ENCODE peak calls at places on chromosomes 13 and 19, in seven cellular contexts. S is IMR-90, C is H9, M is trophoblast cell, H is neuronal stem cell, I is mesenchymal stem cell, L is H1. G is an unnamed sample.
A peak's percentile ranks its signal among the peaks of the same experiment; 100 is the strongest.

GRCh38 chr13:41231786-41232185 is 31.6 kb downstream of the MTRF1 start:
- DNase-seq in S (peak; percentile 37), C (no peak), M (no peak), H (no peak), I (peak; percentile 13), L (no peak), G (peak; percentile 8)

GRCh38 chr19:45564131-45564780 is 20.3 kb downstream of the OPA3 start:
- DNase-seq in S (no peak), C (peak; percentile 91), M (no peak), H (no peak), I (no peak), L (peak; percentile 53), G (peak; percentile 60)

GRCh38 chr13:21967871-21968270 is 297.0 kb downstream of the FGF9 start:
- DNase-seq in S (peak; percentile 64), C (no peak), M (no peak), H (no peak), I (no peak), L (no peak), G (no peak)

GRCh38 chr13:20127563-20128458 is 33.0 kb downstream of the GJA3 start:
- DNase-seq in S (peak; percentile 16), C (peak; percentile 67), M (peak; percentile 58), H (peak; percentile 57), I (peak; percentile 72), L (no peak), G (peak; percentile 72)

GRCh38 chr13:112346173-112346898 is 29.8 kb upstream of the SPACA7 start:
- DNase-seq in S (no peak), C (peak; percentile 70), M (no peak), H (no peak), I (no peak), L (no peak), G (peak; percentile 50)

GRCh38 chr19:19461671-19462622 is 53.4 kb downstream of the TSSK6 start:
- DNase-seq in S (no peak), C (peak; percentile 97), M (no peak), H (peak; percentile 54), I (peak; percentile 59), L (peak; percentile 78), G (peak; percentile 96)

GRCh38 chr13:88552966-88553365 is 881.8 kb downstream of the SLITRK5 start:
- DNase-seq in S (no peak), C (no peak), M (no peak), H (no peak), I (no peak), L (no peak), G (no peak)

GRCh38 chr19:54380897-54381296 is 16.2 kb upstream of the LAIR1 start:
- DNase-seq in S (no peak), C (no peak), M (no peak), H (no peak), I (no peak), L (no peak), G (no peak)

GRCh38 chr13:100875392-100876043 is 200.9 kb upstream of the TMTC4 start:
- DNase-seq in S (peak; percentile 96), C (no peak), M (peak; percentile 74), H (no peak), I (peak; percentile 92), L (no peak), G (no peak)

GRCh38 chr13:94858856-94859811 is 146.8 kb upstream of the SOX21 start:
- DNase-seq in S (peak; percentile 5), C (peak; percentile 39), M (no peak), H (no peak), I (peak; percentile 94), L (no peak), G (peak; percentile 8)

GRCh38 chr19:799076-799881 is 2.0 kb downstream of the PTBP1 start:
- DNase-seq in S (peak; percentile 49), C (peak; percentile 54), M (peak; percentile 79), H (peak; percentile 58), I (peak; percentile 73), L (no peak), G (peak; percentile 78)

GRCh38 chr13:23876265-23876664 is 12.9 kb downstream of the MIPEP start:
- DNase-seq in S (peak; percentile 23), C (no peak), M (peak; percentile 10), H (no peak), I (no peak), L (no peak), G (peak; percentile 23)

GRCh38 chr13:77168232-77168631 is 141.3 kb upstream of the FBXL3 start:
- DNase-seq in S (no peak), C (no peak), M (no peak), H (no peak), I (no peak), L (no peak), G (no peak)

GRCh38 chr19:2186071-2186846 is 22.5 kb downstream of the DOT1L start:
- DNase-seq in S (peak; percentile 95), C (no peak), M (peak; percentile 17), H (no peak), I (peak; percentile 82), L (no peak), G (peak; percentile 54)

GRCh38 chr13:28718538-28719226 is at the start of gene SLC46A3:
- DNase-seq in S (peak; percentile 98), C (peak; percentile 98), M (peak; percentile 98), H (peak; percentile 95), I (peak; percentile 99), L (peak; percentile 80), G (peak; percentile 98)

GRCh38 chr13:26026211-26026610 is 25.6 kb downstream of the SHISA2 start:
- DNase-seq in S (no peak), C (no peak), M (no peak), H (no peak), I (no peak), L (no peak), G (no peak)

GRCh38 chr13:36157475-36157874 is 26.3 kb upstream of the DCLK1 start:
- DNase-seq in S (no peak), C (no peak), M (no peak), H (no peak), I (no peak), L (no peak), G (no peak)

GRCh38 chr13:52726258-52726657 is 13.4 kb downstream of the CNMD start:
- DNase-seq in S (no peak), C (no peak), M (no peak), H (no peak), I (no peak), L (no peak), G (no peak)

DNA sequence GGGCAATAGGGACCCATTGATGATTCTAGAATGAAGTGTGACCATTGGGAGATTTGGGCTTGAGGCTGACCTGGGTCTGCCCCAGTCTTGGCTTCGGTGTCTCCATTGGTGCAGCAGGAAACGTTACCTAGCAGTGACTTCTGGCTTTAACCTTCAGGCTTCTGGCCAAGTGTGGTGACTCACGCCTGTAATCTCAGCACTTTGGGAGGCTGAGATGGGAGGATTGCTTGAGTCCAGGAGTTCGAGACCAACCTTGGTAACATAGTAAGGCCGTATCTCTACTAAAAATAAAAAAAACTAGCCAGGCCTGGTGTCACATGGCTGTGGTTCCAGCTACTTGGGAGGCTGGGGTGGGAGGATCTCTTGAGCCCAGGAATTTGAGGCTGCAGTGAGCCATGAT is 7.3 kb downstream of the FCHO1 start:
- DNase-seq in S (no peak), C (no peak), M (no peak), H (no peak), I (no peak), L (no peak), G (no peak)
- H2BK120ac ChIP-seq in S (no peak overlapping the region), C (no peak overlapping the region), M (no peak overlapping the region), H (no peak overlapping the region), I (no peak overlapping the region), L (no peak overlapping the region), G (no peak overlapping the region)

GRCh38 chr13:102667023-102667422 is 27.8 kb downstream of the METTL21C start:
- DNase-seq in S (no peak), C (no peak), M (peak; percentile 67), H (no peak), I (no peak), L (no peak), G (no peak)

GRCh38 chr13:102675115-102675514 is 19.7 kb downstream of the METTL21C start:
- DNase-seq in S (no peak), C (no peak), M (no peak), H (no peak), I (no peak), L (no peak), G (no peak)

GRCh38 chr13:102667911-102668310 is 26.9 kb downstream of the METTL21C start:
- DNase-seq in S (no peak), C (no peak), M (peak; percentile 27), H (no peak), I (no peak), L (no peak), G (peak; percentile 44)

GRCh38 chr13:102670130-102670529 is 24.7 kb downstream of the METTL21C start:
- DNase-seq in S (no peak), C (no peak), M (peak; percentile 21), H (no peak), I (no peak), L (no peak), G (no peak)
- H2BK120ac ChIP-seq in S (no peak overlapping the region), C (no peak overlapping the region), M (no peak overlapping the region), H (no peak overlapping the region), I (no peak overlapping the region), L (no peak overlapping the region), G (no peak overlapping the region)

DNA sequence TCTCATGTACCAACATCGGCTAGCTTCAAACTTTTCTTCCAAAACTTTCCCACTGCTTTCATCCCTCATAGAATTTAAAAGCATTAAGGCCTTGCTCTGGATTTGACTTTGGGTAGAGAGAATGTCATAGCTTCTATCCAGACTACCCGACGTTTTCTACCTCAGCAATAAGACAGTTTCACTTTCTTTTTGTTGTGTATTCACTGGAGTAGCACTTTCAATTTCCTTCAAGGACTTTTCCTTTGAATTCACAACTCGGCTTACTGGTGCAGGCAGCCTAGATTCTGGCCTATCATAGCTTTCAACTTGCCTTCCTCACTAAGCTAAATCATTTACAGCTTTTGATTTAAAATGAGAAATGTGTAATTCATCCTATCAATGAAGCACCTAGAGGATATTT is 420.4 kb upstream of the GPC6 start:
- DNase-seq in S (no peak), C (no peak), M (no peak), H (no peak), I (peak; percentile 62), L (no peak), G (no peak)
- H2BK120ac ChIP-seq in S (peak overlapping the region; percentile 42), C (no peak overlapping the region), M (no peak overlapping the region), H (no peak overlapping the region), I (no peak overlapping the region), L (no peak overlapping the region), G (no peak overlapping the region)

GRCh38 chr19:11736696-11737095 is 2.0 kb downstream of the ZNF823 start:
- DNase-seq in S (peak; percentile 33), C (no peak), M (peak; percentile 56), H (no peak), I (peak; percentile 68), L (no peak), G (peak; percentile 33)
- H2BK120ac ChIP-seq in S (no peak overlapping the region), C (no peak overlapping the region), M (no peak overlapping the region), H (no peak overlapping the region), I (no peak overlapping the region), L (no peak overlapping the region), G (no peak overlapping the region)

DNA sequence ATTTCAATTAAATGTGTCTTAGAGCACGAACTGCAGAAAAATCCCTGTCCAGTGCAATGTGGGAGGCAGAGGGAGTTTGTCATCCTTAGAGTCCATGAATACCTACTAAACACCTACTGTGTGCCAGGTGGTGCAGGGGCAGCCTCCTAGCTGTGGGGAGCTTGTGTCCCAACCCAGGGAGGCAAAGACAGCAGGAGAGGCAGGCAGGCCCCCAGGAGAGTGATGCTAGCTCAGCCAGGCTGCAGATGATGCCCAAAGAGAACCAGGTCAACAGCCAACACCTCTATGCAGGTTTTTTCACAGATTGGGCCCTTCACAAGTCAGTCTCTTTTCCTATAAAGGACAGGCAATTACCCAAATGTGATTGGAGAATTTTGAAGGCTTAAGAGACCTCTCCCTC is 108.2 kb upstream of the UQCRFS1 start:
- DNase-seq in S (no peak), C (no peak), M (no peak), H (no peak), I (no peak), L (no peak), G (no peak)
- H2BK120ac ChIP-seq in S (no peak overlapping the region), C (no peak overlapping the region), M (no peak overlapping the region), H (no peak overlapping the region), I (no peak overlapping the region), L (no peak overlapping the region), G (no peak overlapping the region)

G was measured in mesendoderm.